ENCODE peak calls at places on chromosomes 3 and 15, in seven cellular contexts. G, P, Q, E, Z, L and U are unnamed samples.

GRCh38 chr3:27802425-27802824 is 80.3 kb upstream of the EOMES start:
- DNase-seq in G (no peak), P (no peak), Q (no peak), E (no peak), Z (no peak), L (no peak), U (no peak)

GRCh38 chr3:148882288-148882687 is 17.2 kb downstream of the CPA3 start:
- DNase-seq in G (no peak), P (peak; percentile 55), Q (no peak), E (no peak), Z (peak; percentile 65), L (no peak), U (no peak)

GRCh38 chr15:42366151-42366550 is 6.8 kb downstream of the CAPN3 start:
- DNase-seq in G (no peak), P (no peak), Q (no peak), E (no peak), Z (no peak), L (no peak), U (no peak)

GRCh38 chr15:95845862-95846515 is 484.5 kb upstream of the NR2F2 start:
- DNase-seq in G (no peak), P (peak; percentile 17), Q (no peak), E (no peak), Z (no peak), L (no peak), U (no peak)

GRCh38 chr3:113124256-113124830 is 87.0 kb upstream of the BOC start:
- DNase-seq in G (no peak), P (no peak), Q (no peak), E (no peak), Z (no peak), L (no peak), U (no peak)

GRCh38 chr3:61563614-61564404 is 2.4 kb downstream of the PTPRG start:
- DNase-seq in G (no peak), P (no peak), Q (no peak), E (peak; percentile 7), Z (no peak), L (no peak), U (no peak)

GRCh38 chr3:104951426-104951825 is 415.3 kb upstream of the ALCAM start:
- DNase-seq in G (no peak), P (peak; percentile 48), Q (no peak), E (no peak), Z (no peak), L (no peak), U (no peak)

GRCh38 chr15:70132148-70132547 is 34.4 kb upstream of the TLE3 start:
- DNase-seq in G (no peak), P (peak; percentile 85), Q (no peak), E (no peak), Z (no peak), L (no peak), U (no peak)

GRCh38 chr3:161915283-161915682 is 418.7 kb downstream of the OTOL1 start:
- DNase-seq in G (no peak), P (no peak), Q (peak; percentile 9), E (peak; percentile 71), Z (no peak), L (no peak), U (no peak)

GRCh38 chr15:101023501-101024110 is 104.4 kb downstream of the LRRK1 start:
- DNase-seq in G (no peak), P (no peak), Q (no peak), E (no peak), Z (no peak), L (no peak), U (no peak)

GRCh38 chr15:48858401-48858800 is 19.5 kb upstream of the EID1 start:
- DNase-seq in G (peak; percentile 66), P (peak; percentile 33), Q (no peak), E (no peak), Z (peak; percentile 62), L (peak; percentile 9), U (peak; percentile 17)

GRCh38 chr3:45110185-45110833 is 35.9 kb downstream of the CDCP1 start:
- DNase-seq in G (peak; percentile 40), P (peak; percentile 21), Q (no peak), E (no peak), Z (no peak), L (no peak), U (peak; percentile 71)

GRCh38 chr15:28904541-28905303 is 18.9 kb downstream of the APBA2 start:
- DNase-seq in G (no peak), P (no peak), Q (no peak), E (no peak), Z (no peak), L (no peak), U (no peak)

GRCh38 chr15:53808058-53808703 is 48.7 kb upstream of the WDR72 start:
- DNase-seq in G (no peak), P (peak; percentile 6), Q (no peak), E (no peak), Z (no peak), L (no peak), U (peak; percentile 17)

GRCh38 chr15:35548435-35548834 is 2.5 kb upstream of the DPH6 start:
- DNase-seq in G (no peak), P (no peak), Q (no peak), E (no peak), Z (no peak), L (no peak), U (no peak)

GRCh38 chr3:39207361-39208192 is 15.2 kb upstream of the XIRP1 start:
- DNase-seq in G (no peak), P (no peak), Q (no peak), E (no peak), Z (no peak), L (no peak), U (no peak)